ENCODE peak calls at places on chromosome 12, in six cellular contexts. One of them, this sample, is unnamed.

GRCh38 chr12:108995370-108995992 is 25.4 kb downstream of the SVOP start:
- DNase-seq in CD8-positive, alpha-beta memory T cell: no peak
- DNase-seq in CD4-positive, CD25-positive, alpha-beta regulatory T cell: no peak
- DNase-seq in foreskin fibroblast: no peak
- DNase-seq in adipocyte: no peak
- DNase-seq in HFF-Myc: no peak
- DNase-seq in this sample: no peak

GRCh38 chr12:23455283-23455682 is 494.2 kb downstream of the SOX5 start:
- DNase-seq in adipocyte: no peak
- DNase-seq in CD4-positive, CD25-positive, alpha-beta regulatory T cell: no peak
- DNase-seq in foreskin fibroblast: no peak
- DNase-seq in HFF-Myc: no peak
- DNase-seq in CD8-positive, alpha-beta memory T cell: no peak
- DNase-seq in this sample: no peak

GRCh38 chr12:93743999-93744689 is 67.0 kb downstream of the CRADD start:
- DNase-seq in foreskin fibroblast: no peak
- DNase-seq in adipocyte: no peak
- DNase-seq in HFF-Myc: no peak
- DNase-seq in CD8-positive, alpha-beta memory T cell: no peak
- DNase-seq in CD4-positive, CD25-positive, alpha-beta regulatory T cell: no peak
- DNase-seq in this sample: no peak

GRCh38 chr12:124172646-124173045 is 122.2 kb upstream of the RFLNA start:
- DNase-seq in foreskin fibroblast: peak
- DNase-seq in adipocyte: peak
- DNase-seq in CD4-positive, CD25-positive, alpha-beta regulatory T cell: no peak
- DNase-seq in HFF-Myc: no peak
- DNase-seq in CD8-positive, alpha-beta memory T cell: no peak
- DNase-seq in this sample: no peak

GRCh38 chr12:131628766-131629448 is 82.0 kb upstream of the SFSWAP start:
- DNase-seq in HFF-Myc: no peak
- DNase-seq in CD8-positive, alpha-beta memory T cell: no peak
- DNase-seq in CD4-positive, CD25-positive, alpha-beta regulatory T cell: no peak
- DNase-seq in adipocyte: no peak
- DNase-seq in foreskin fibroblast: no peak
- DNase-seq in this sample: no peak

GRCh38 chr12:97169922-97170321 is 262.9 kb downstream of the NEDD1 start:
- DNase-seq in foreskin fibroblast: no peak
- DNase-seq in adipocyte: no peak
- DNase-seq in CD8-positive, alpha-beta memory T cell: no peak
- DNase-seq in CD4-positive, CD25-positive, alpha-beta regulatory T cell: no peak
- DNase-seq in HFF-Myc: no peak
- DNase-seq in this sample: no peak

GRCh38 chr12:82187595-82187994 is 170.6 kb downstream of the CCDC59 start:
- DNase-seq in HFF-Myc: no peak
- DNase-seq in CD8-positive, alpha-beta memory T cell: no peak
- DNase-seq in foreskin fibroblast: no peak
- DNase-seq in adipocyte: no peak
- DNase-seq in CD4-positive, CD25-positive, alpha-beta regulatory T cell: no peak
- DNase-seq in this sample: no peak

GRCh38 chr12:71299541-71300376 is 139.8 kb upstream of the LGR5 start:
- DNase-seq in adipocyte: no peak
- DNase-seq in HFF-Myc: no peak
- DNase-seq in foreskin fibroblast: no peak
- DNase-seq in CD4-positive, CD25-positive, alpha-beta regulatory T cell: no peak
- DNase-seq in CD8-positive, alpha-beta memory T cell: no peak
- DNase-seq in this sample: no peak

GRCh38 chr12:10901427-10901826 is 7.9 kb downstream of the TAS2R13 start:
- DNase-seq in CD4-positive, CD25-positive, alpha-beta regulatory T cell: no peak
- DNase-seq in CD8-positive, alpha-beta memory T cell: no peak
- DNase-seq in adipocyte: no peak
- DNase-seq in HFF-Myc: no peak
- DNase-seq in foreskin fibroblast: no peak
- DNase-seq in this sample: no peak

GRCh38 chr12:84911331-84912190 is 1.0 kb downstream of the SLC6A15 start:
- DNase-seq in adipocyte: peak
- DNase-seq in foreskin fibroblast: peak
- DNase-seq in CD4-positive, CD25-positive, alpha-beta regulatory T cell: no peak
- DNase-seq in CD8-positive, alpha-beta memory T cell: no peak
- DNase-seq in HFF-Myc: peak
- DNase-seq in this sample: no peak

GRCh38 chr12:93237235-93237915 is 140.3 kb upstream of the NUDT4 start:
- DNase-seq in adipocyte: peak
- DNase-seq in CD8-positive, alpha-beta memory T cell: no peak
- DNase-seq in foreskin fibroblast: peak
- DNase-seq in HFF-Myc: no peak
- DNase-seq in CD4-positive, CD25-positive, alpha-beta regulatory T cell: no peak
- DNase-seq in this sample: peak

GRCh38 chr12:122847921-122848421 is 12.7 kb downstream of the HIP1R start:
- DNase-seq in CD8-positive, alpha-beta memory T cell: no peak
- DNase-seq in CD4-positive, CD25-positive, alpha-beta regulatory T cell: no peak
- DNase-seq in adipocyte: no peak
- DNase-seq in HFF-Myc: no peak
- DNase-seq in foreskin fibroblast: no peak
- DNase-seq in this sample: no peak

GRCh38 chr12:16348435-16349131 is 1.1 kb downstream of the MGST1 start:
- DNase-seq in adipocyte: no peak
- DNase-seq in CD8-positive, alpha-beta memory T cell: no peak
- DNase-seq in foreskin fibroblast: no peak
- DNase-seq in CD4-positive, CD25-positive, alpha-beta regulatory T cell: no peak
- DNase-seq in HFF-Myc: no peak
- DNase-seq in this sample: no peak

GRCh38 chr12:52523825-52524224 is 3.6 kb upstream of the KRT5 start:
- DNase-seq in CD8-positive, alpha-beta memory T cell: no peak
- DNase-seq in CD4-positive, CD25-positive, alpha-beta regulatory T cell: no peak
- DNase-seq in foreskin fibroblast: no peak
- DNase-seq in adipocyte: no peak
- DNase-seq in HFF-Myc: no peak
- DNase-seq in this sample: no peak

GRCh38 chr12:124545508-124546418 is 21.6 kb downstream of the NCOR2 start:
- DNase-seq in foreskin fibroblast: no peak
- DNase-seq in adipocyte: no peak
- DNase-seq in CD4-positive, CD25-positive, alpha-beta regulatory T cell: no peak
- DNase-seq in HFF-Myc: no peak
- DNase-seq in CD8-positive, alpha-beta memory T cell: no peak
- DNase-seq in this sample: no peak

GRCh38 chr12:1083888-1084262 is 92.9 kb downstream of the ERC1 start:
- DNase-seq in foreskin fibroblast: peak
- DNase-seq in CD4-positive, CD25-positive, alpha-beta regulatory T cell: no peak
- DNase-seq in HFF-Myc: peak
- DNase-seq in adipocyte: peak
- DNase-seq in CD8-positive, alpha-beta memory T cell: no peak
- DNase-seq in this sample: no peak

GRCh38 chr12:57149309-57149900 is 2.0 kb upstream of the LRP1-AS start:
- DNase-seq in HFF-Myc: no peak
- DNase-seq in CD8-positive, alpha-beta memory T cell: no peak
- DNase-seq in CD4-positive, CD25-positive, alpha-beta regulatory T cell: no peak
- DNase-seq in adipocyte: peak
- DNase-seq in foreskin fibroblast: peak
- DNase-seq in this sample: peak

GRCh38 chr12:22856120-22856699 is 231.2 kb downstream of the ETNK1 start:
- DNase-seq in CD8-positive, alpha-beta memory T cell: no peak
- DNase-seq in adipocyte: peak
- DNase-seq in HFF-Myc: no peak
- DNase-seq in foreskin fibroblast: peak
- DNase-seq in CD4-positive, CD25-positive, alpha-beta regulatory T cell: no peak
- DNase-seq in this sample: peak

GRCh38 chr12:93243689-93244513 is 133.8 kb upstream of the NUDT4 start:
- DNase-seq in CD8-positive, alpha-beta memory T cell: no peak
- DNase-seq in HFF-Myc: peak
- DNase-seq in CD4-positive, CD25-positive, alpha-beta regulatory T cell: peak
- DNase-seq in foreskin fibroblast: peak
- DNase-seq in adipocyte: peak
- DNase-seq in this sample: peak

GRCh38 chr12:108854055-108854452 is 3.3 kb downstream of the SSH1 start:
- DNase-seq in CD4-positive, CD25-positive, alpha-beta regulatory T cell: no peak
- DNase-seq in adipocyte: peak
- DNase-seq in foreskin fibroblast: peak
- DNase-seq in CD8-positive, alpha-beta memory T cell: no peak
- DNase-seq in HFF-Myc: no peak
- DNase-seq in this sample: peak

GRCh38 chr12:6606331-6607131 is 648 bp downstream of the CHD4 start:
- DNase-seq in foreskin fibroblast: no peak
- DNase-seq in CD8-positive, alpha-beta memory T cell: peak
- DNase-seq in adipocyte: peak
- DNase-seq in HFF-Myc: no peak
- DNase-seq in CD4-positive, CD25-positive, alpha-beta regulatory T cell: peak
- DNase-seq in this sample: no peak

GRCh38 chr12:114275937-114276785 is 129.8 kb downstream of the TBX5 start:
- DNase-seq in CD4-positive, CD25-positive, alpha-beta regulatory T cell: no peak
- DNase-seq in HFF-Myc: no peak
- DNase-seq in CD8-positive, alpha-beta memory T cell: no peak
- DNase-seq in foreskin fibroblast: no peak
- DNase-seq in adipocyte: peak
- DNase-seq in this sample: no peak

GRCh38 chr12:113131556-113131955 is 4.0 kb downstream of the RASAL1 start:
- DNase-seq in CD4-positive, CD25-positive, alpha-beta regulatory T cell: no peak
- DNase-seq in foreskin fibroblast: peak
- DNase-seq in adipocyte: no peak
- DNase-seq in HFF-Myc: no peak
- DNase-seq in CD8-positive, alpha-beta memory T cell: no peak
- DNase-seq in this sample: no peak

GRCh38 chr12:113134521-113134951 is 1.0 kb downstream of the RASAL1 start:
- DNase-seq in CD8-positive, alpha-beta memory T cell: no peak
- DNase-seq in foreskin fibroblast: no peak
- DNase-seq in HFF-Myc: no peak
- DNase-seq in CD4-positive, CD25-positive, alpha-beta regulatory T cell: no peak
- DNase-seq in adipocyte: no peak
- DNase-seq in this sample: no peak

GRCh38 chr12:113135178-113136127 is at the start of gene RASAL1:
- DNase-seq in foreskin fibroblast: no peak
- DNase-seq in HFF-Myc: no peak
- DNase-seq in adipocyte: no peak
- DNase-seq in CD8-positive, alpha-beta memory T cell: peak
- DNase-seq in CD4-positive, CD25-positive, alpha-beta regulatory T cell: peak
- DNase-seq in this sample: no peak

GRCh38 chr12:113130457-113131135 is 5.0 kb downstream of the RASAL1 start:
- DNase-seq in CD4-positive, CD25-positive, alpha-beta regulatory T cell: no peak
- DNase-seq in CD8-positive, alpha-beta memory T cell: no peak
- DNase-seq in foreskin fibroblast: no peak
- DNase-seq in adipocyte: peak
- DNase-seq in HFF-Myc: no peak
- DNase-seq in this sample: no peak

DNA sequence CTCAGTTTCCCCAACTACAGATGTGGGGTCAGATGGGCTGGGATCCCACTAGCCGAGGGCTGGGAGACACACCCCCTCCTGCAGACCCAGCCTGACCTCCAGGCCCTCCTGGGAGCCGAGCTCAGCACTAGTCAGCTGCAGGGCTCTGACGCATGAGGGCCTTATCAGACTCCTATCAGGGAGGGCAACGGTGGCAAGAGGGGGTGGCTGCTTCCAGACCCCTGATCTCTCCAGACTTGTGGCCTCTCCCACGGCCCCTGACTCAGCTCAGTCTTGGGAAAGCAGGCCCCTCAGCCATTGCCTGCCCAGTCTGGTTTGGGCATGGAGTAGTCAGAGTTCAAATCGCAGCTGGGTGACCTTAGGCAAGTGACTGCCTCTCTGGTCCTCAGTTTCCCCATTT is 2.5 kb downstream of the RASAL1 start:
- DNase-seq in adipocyte: no peak
- DNase-seq in foreskin fibroblast: no peak
- DNase-seq in CD4-positive, CD25-positive, alpha-beta regulatory T cell: no peak
- DNase-seq in HFF-Myc: no peak
- DNase-seq in CD8-positive, alpha-beta memory T cell: no peak
- DNase-seq in this sample: no peak
- H3K4me3 ChIP-seq in adipocyte: no peak
- H3K4me3 ChIP-seq in foreskin fibroblast: no peak
- H3K4me3 ChIP-seq in CD4-positive, CD25-positive, alpha-beta regulatory T cell: no peak
- H3K4me3 ChIP-seq in HFF-Myc: no peak
- H3K4me3 ChIP-seq in CD8-positive, alpha-beta memory T cell: no peak
- H3K4me3 ChIP-seq in this sample: no peak

GRCh38 chr12:48978741-48979601 is 849 bp downstream of the WNT1 start:
- DNase-seq in CD4-positive, CD25-positive, alpha-beta regulatory T cell: no peak
- DNase-seq in HFF-Myc: no peak
- DNase-seq in adipocyte: no peak
- DNase-seq in foreskin fibroblast: no peak
- DNase-seq in CD8-positive, alpha-beta memory T cell: no peak
- DNase-seq in this sample: no peak
- H3K4me3 ChIP-seq in CD4-positive, CD25-positive, alpha-beta regulatory T cell: peak
- H3K4me3 ChIP-seq in HFF-Myc: no peak
- H3K4me3 ChIP-seq in adipocyte: peak
- H3K4me3 ChIP-seq in foreskin fibroblast: no peak
- H3K4me3 ChIP-seq in CD8-positive, alpha-beta memory T cell: peak
- H3K4me3 ChIP-seq in this sample: no peak

GRCh38 chr12:121536058-121536928 is 44.5 kb downstream of the KDM2B start:
- DNase-seq in CD4-positive, CD25-positive, alpha-beta regulatory T cell: peak
- DNase-seq in adipocyte: peak
- DNase-seq in CD8-positive, alpha-beta memory T cell: peak
- DNase-seq in foreskin fibroblast: peak
- DNase-seq in HFF-Myc: peak
- DNase-seq in this sample: peak
- H3K4me3 ChIP-seq in CD4-positive, CD25-positive, alpha-beta regulatory T cell: peak
- H3K4me3 ChIP-seq in adipocyte: peak
- H3K4me3 ChIP-seq in CD8-positive, alpha-beta memory T cell: peak
- H3K4me3 ChIP-seq in foreskin fibroblast: peak
- H3K4me3 ChIP-seq in HFF-Myc: peak
- H3K4me3 ChIP-seq in this sample: peak

GRCh38 chr12:65603428-65604351 is 220.6 kb upstream of the HMGA2 start:
- DNase-seq in CD4-positive, CD25-positive, alpha-beta regulatory T cell: no peak
- DNase-seq in CD8-positive, alpha-beta memory T cell: no peak
- DNase-seq in adipocyte: peak
- DNase-seq in HFF-Myc: peak
- DNase-seq in foreskin fibroblast: peak
- DNase-seq in this sample: peak
- H3K4me3 ChIP-seq in CD4-positive, CD25-positive, alpha-beta regulatory T cell: no peak
- H3K4me3 ChIP-seq in CD8-positive, alpha-beta memory T cell: no peak
- H3K4me3 ChIP-seq in adipocyte: peak
- H3K4me3 ChIP-seq in HFF-Myc: peak
- H3K4me3 ChIP-seq in foreskin fibroblast: peak
- H3K4me3 ChIP-seq in this sample: peak

DNA sequence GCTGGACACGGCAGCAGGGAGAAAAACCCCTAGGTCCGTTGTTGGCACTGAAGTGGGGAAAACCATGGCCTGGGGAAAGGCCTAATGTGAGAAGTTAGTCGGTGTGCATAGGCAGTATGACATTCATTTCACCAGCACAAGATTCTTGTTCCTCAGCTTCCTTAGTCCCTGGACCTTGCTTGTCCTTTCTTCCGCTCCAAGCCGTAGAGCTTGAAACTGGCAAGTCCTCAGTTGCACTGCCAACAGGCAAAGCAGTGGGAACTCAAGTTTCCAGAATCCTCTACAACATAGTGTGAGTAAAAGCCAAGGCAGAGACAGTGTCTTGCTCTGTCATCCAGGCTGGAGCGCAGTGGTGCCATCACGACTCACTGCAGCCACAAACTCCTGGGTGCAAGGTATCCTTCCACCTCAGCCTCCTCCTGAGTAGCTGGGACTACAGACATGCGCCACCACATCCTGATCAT is 138.5 kb upstream of the AMIGO2 start:
- DNase-seq in adipocyte: no peak
- DNase-seq in foreskin fibroblast: no peak
- DNase-seq in CD4-positive, CD25-positive, alpha-beta regulatory T cell: no peak
- DNase-seq in CD8-positive, alpha-beta memory T cell: peak
- DNase-seq in HFF-Myc: no peak
- DNase-seq in this sample: no peak
- H3K4me3 ChIP-seq in adipocyte: no peak
- H3K4me3 ChIP-seq in foreskin fibroblast: no peak
- H3K4me3 ChIP-seq in CD4-positive, CD25-positive, alpha-beta regulatory T cell: peak
- H3K4me3 ChIP-seq in CD8-positive, alpha-beta memory T cell: peak
- H3K4me3 ChIP-seq in HFF-Myc: no peak
- H3K4me3 ChIP-seq in this sample: no peak

GRCh38 chr12:25051171-25051570 is 102.3 kb upstream of the BCAT1 start:
- DNase-seq in HFF-Myc: no peak
- DNase-seq in foreskin fibroblast: no peak
- DNase-seq in CD4-positive, CD25-positive, alpha-beta regulatory T cell: no peak
- DNase-seq in CD8-positive, alpha-beta memory T cell: no peak
- DNase-seq in adipocyte: no peak
- DNase-seq in this sample: no peak
- H3K4me3 ChIP-seq in HFF-Myc: no peak
- H3K4me3 ChIP-seq in foreskin fibroblast: no peak
- H3K4me3 ChIP-seq in CD4-positive, CD25-positive, alpha-beta regulatory T cell: peak
- H3K4me3 ChIP-seq in CD8-positive, alpha-beta memory T cell: peak
- H3K4me3 ChIP-seq in adipocyte: no peak
- H3K4me3 ChIP-seq in this sample: no peak

This sample was measured in skeletal muscle cell.